ENCODE peak calls at places on chromosomes 1 and 21, in five cellular contexts. One of them, this sample, is unnamed.

GRCh38 chr1:169113613-169114119 is 7.2 kb downstream of the ATP1B1 start:
- DNase-seq in RWPE1: peak; percentile 90
- DNase-seq in pancreas: peak; percentile 24
- DNase-seq in mucosa of descending colon: no peak
- DNase-seq in left lung: no peak
- DNase-seq in this sample: peak; percentile 96

GRCh38 chr1:246300653-246301549 is 206.2 kb downstream of the SMYD3 start:
- DNase-seq in pancreas: no peak
- DNase-seq in mucosa of descending colon: no peak
- DNase-seq in left lung: no peak
- DNase-seq in RWPE1: no peak
- DNase-seq in this sample: no peak

GRCh38 chr1:96683931-96684330 is 37.7 kb upstream of the PTBP2 start:
- DNase-seq in left lung: no peak
- DNase-seq in pancreas: no peak
- DNase-seq in mucosa of descending colon: no peak
- DNase-seq in RWPE1: no peak
- DNase-seq in this sample: no peak

GRCh38 chr1:86503477-86504129 is 34.9 kb downstream of the CLCA1 start:
- DNase-seq in left lung: peak; percentile 82
- DNase-seq in RWPE1: no peak
- DNase-seq in pancreas: no peak
- DNase-seq in mucosa of descending colon: peak; percentile 37
- DNase-seq in this sample: no peak

GRCh38 chr1:112803906-112804762 is 89.0 kb upstream of the PPM1J start:
- DNase-seq in RWPE1: peak; percentile 81
- DNase-seq in left lung: peak; percentile 86
- DNase-seq in pancreas: peak; percentile 93
- DNase-seq in mucosa of descending colon: peak; percentile 81
- DNase-seq in this sample: peak; percentile 58

GRCh38 chr1:228443395-228443794 is 26.7 kb upstream of the TRIM17 start:
- DNase-seq in mucosa of descending colon: no peak
- DNase-seq in RWPE1: no peak
- DNase-seq in pancreas: no peak
- DNase-seq in left lung: no peak
- DNase-seq in this sample: no peak

GRCh38 chr1:9670085-9670484 is 18.6 kb downstream of the PIK3CD start:
- DNase-seq in left lung: no peak
- DNase-seq in RWPE1: no peak
- DNase-seq in pancreas: no peak
- DNase-seq in mucosa of descending colon: no peak
- DNase-seq in this sample: no peak

GRCh38 chr1:155812878-155813277 is 44.1 kb downstream of the GON4L start:
- DNase-seq in pancreas: no peak
- DNase-seq in mucosa of descending colon: no peak
- DNase-seq in left lung: no peak
- DNase-seq in RWPE1: no peak
- DNase-seq in this sample: no peak

GRCh38 chr21:28337319-28337718 is 655.4 kb downstream of the LTN1 start:
- DNase-seq in mucosa of descending colon: no peak
- DNase-seq in RWPE1: peak; percentile 20
- DNase-seq in pancreas: no peak
- DNase-seq in left lung: no peak
- DNase-seq in this sample: peak; percentile 61

GRCh38 chr1:64854674-64855073 is 109.8 kb downstream of the RAVER2 start:
- DNase-seq in pancreas: no peak
- DNase-seq in mucosa of descending colon: no peak
- DNase-seq in left lung: no peak
- DNase-seq in RWPE1: no peak
- DNase-seq in this sample: no peak

GRCh38 chr1:20265243-20265642 is 25.4 kb upstream of the VWA5B1 start:
- DNase-seq in RWPE1: no peak
- DNase-seq in left lung: no peak
- DNase-seq in pancreas: no peak
- DNase-seq in mucosa of descending colon: peak; percentile 58
- DNase-seq in this sample: no peak

GRCh38 chr1:201089621-201090020 is 22.6 kb downstream of the CACNA1S start:
- DNase-seq in mucosa of descending colon: no peak
- DNase-seq in RWPE1: no peak
- DNase-seq in left lung: no peak
- DNase-seq in pancreas: no peak
- DNase-seq in this sample: peak; percentile 50

GRCh38 chr1:50930965-50931737 is 28.9 kb downstream of the FAF1 start:
- DNase-seq in RWPE1: no peak
- DNase-seq in mucosa of descending colon: no peak
- DNase-seq in pancreas: no peak
- DNase-seq in left lung: no peak
- DNase-seq in this sample: no peak

GRCh38 chr1:101235696-101236545 is 898 bp upstream of the S1PR1 start:
- DNase-seq in mucosa of descending colon: peak; percentile 25
- DNase-seq in pancreas: peak; percentile 75
- DNase-seq in RWPE1: peak; percentile 20
- DNase-seq in left lung: peak; percentile 87
- DNase-seq in this sample: peak; percentile 40

GRCh38 chr1:40508375-40509341 is at the start of gene EXO5:
- DNase-seq in left lung: peak; percentile 98
- DNase-seq in pancreas: peak; percentile 92
- DNase-seq in mucosa of descending colon: peak; percentile 87
- DNase-seq in RWPE1: peak; percentile 58
- DNase-seq in this sample: peak; percentile 46
- TF ChIP-seq CTCF in left lung: no peak
- TF ChIP-seq CTCF in pancreas: no peak
- TF ChIP-seq CTCF in mucosa of descending colon: no peak
- TF ChIP-seq CTCF in RWPE1: no peak
- TF ChIP-seq CTCF in this sample: no peak

DNA sequence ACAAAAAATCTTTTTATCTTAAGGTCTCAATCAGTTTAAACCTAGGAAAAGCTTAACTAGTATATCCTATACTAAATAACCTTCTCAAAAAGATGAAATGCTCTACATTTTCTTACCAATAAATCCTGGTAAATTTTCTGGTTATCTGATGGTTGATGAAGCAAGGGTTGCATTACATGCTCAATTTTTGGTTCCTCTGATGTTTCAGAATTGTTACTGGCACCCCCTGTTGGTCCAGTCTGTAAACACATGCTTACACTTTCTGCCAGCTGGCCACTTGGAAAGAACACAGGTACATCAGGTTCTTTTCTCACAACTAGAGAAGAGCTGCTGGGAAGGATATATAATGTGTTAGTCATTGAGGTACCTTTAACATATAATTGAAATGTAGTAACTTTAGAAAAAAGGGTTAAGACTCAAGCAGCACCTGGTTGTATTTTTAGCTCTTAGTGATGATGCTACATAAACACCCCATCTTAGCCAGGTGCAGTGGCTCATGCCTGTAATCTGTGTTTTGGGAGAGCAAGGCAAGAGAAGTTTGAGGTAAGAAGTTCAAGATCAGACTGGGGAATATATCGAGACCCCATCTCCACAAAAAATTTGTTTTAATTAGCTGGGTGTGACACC is 30.9 kb upstream of the TAL1 start:
- DNase-seq in pancreas: no peak
- DNase-seq in RWPE1: peak; percentile 45
- DNase-seq in left lung: no peak
- DNase-seq in mucosa of descending colon: peak; percentile 80
- DNase-seq in this sample: peak; percentile 51
- TF ChIP-seq CTCF in pancreas: peak; percentile 52
- TF ChIP-seq CTCF in RWPE1: peak; percentile 66
- TF ChIP-seq CTCF in left lung: peak; percentile 61
- TF ChIP-seq CTCF in mucosa of descending colon: no peak
- TF ChIP-seq CTCF in this sample: peak; percentile 57

GRCh38 chr1:25797939-25798338 is 2.1 kb upstream of the SELENON start:
- DNase-seq in left lung: peak; percentile 58
- DNase-seq in pancreas: peak; percentile 78
- DNase-seq in mucosa of descending colon: no peak
- DNase-seq in RWPE1: no peak
- DNase-seq in this sample: peak; percentile 11
- TF ChIP-seq CTCF in left lung: peak; percentile 22
- TF ChIP-seq CTCF in pancreas: peak; percentile 15
- TF ChIP-seq CTCF in mucosa of descending colon: peak; percentile 29
- TF ChIP-seq CTCF in RWPE1: no peak
- TF ChIP-seq CTCF in this sample: peak; percentile 79

DNA sequence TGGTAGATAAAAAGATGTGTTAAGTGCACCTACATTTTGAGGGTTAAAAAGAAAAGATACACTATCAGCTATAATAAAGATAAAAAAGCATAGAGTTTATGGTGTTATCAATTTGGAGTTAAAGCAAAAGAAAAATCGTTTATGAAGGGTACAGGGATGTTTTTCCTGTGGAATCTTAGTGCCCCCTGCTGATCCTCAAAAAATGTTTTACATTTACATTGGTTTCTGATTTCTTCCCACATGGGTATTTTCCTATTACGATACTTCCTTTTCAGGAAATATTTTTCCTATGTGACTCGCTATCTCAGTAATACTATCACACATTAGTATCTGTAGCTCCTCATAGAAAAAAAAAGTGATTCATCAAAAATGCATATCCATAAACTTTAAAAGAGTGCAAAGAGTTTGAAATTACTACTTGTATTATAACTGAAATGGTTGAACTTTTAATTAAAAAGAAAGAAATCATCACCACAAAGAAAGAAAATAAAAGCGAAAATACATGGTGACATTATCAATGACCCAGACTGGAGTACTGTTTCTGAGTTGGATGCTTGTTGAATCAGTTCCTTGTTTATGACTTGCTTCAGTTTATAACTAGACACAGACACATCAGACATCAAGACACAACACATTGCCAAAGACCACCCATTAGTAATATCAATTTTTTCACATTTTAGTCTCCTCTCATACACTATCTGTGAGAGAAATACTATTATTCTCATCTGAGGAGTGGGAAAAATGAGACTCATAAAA is 293.2 kb downstream of the MRPL39 start:
- DNase-seq in pancreas: no peak
- DNase-seq in mucosa of descending colon: no peak
- DNase-seq in RWPE1: peak; percentile 4
- DNase-seq in left lung: no peak
- DNase-seq in this sample: no peak
- TF ChIP-seq CTCF in pancreas: no peak
- TF ChIP-seq CTCF in mucosa of descending colon: no peak
- TF ChIP-seq CTCF in RWPE1: peak; percentile 14
- TF ChIP-seq CTCF in left lung: peak; percentile 28
- TF ChIP-seq CTCF in this sample: no peak

DNA sequence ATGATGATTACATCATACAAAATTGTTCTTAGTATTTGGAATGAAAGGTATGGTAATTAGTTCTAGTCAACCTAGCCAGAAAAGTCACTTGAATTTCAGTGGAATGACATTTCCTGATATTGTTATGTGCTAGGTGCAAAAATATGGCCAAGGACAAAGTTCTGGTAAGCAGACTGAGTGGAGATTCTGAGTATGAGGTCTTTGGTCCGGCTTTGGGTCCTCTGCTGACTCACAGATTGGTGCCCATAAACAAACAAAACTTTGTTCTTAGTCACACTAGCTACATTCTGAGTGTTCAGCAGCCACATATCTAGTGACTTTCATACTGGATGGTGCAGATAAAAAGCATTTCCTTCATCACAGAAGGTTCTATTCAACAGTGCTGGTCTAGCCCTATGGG is 206.1 kb downstream of the ZNF648 start:
- DNase-seq in mucosa of descending colon: no peak
- DNase-seq in RWPE1: no peak
- DNase-seq in pancreas: no peak
- DNase-seq in left lung: no peak
- DNase-seq in this sample: peak; percentile 9
- TF ChIP-seq CTCF in mucosa of descending colon: no peak
- TF ChIP-seq CTCF in RWPE1: no peak
- TF ChIP-seq CTCF in pancreas: no peak
- TF ChIP-seq CTCF in left lung: no peak
- TF ChIP-seq CTCF in this sample: no peak

GRCh38 chr1:52368383-52369172 is 2.6 kb upstream of the CC2D1B start:
- DNase-seq in mucosa of descending colon: peak; percentile 73
- DNase-seq in RWPE1: peak; percentile 55
- DNase-seq in pancreas: peak; percentile 89
- DNase-seq in left lung: peak; percentile 92
- DNase-seq in this sample: peak; percentile 91
- TF ChIP-seq CTCF in mucosa of descending colon: no peak
- TF ChIP-seq CTCF in RWPE1: peak; percentile 44
- TF ChIP-seq CTCF in pancreas: no peak
- TF ChIP-seq CTCF in left lung: no peak
- TF ChIP-seq CTCF in this sample: peak; percentile 27

DNA sequence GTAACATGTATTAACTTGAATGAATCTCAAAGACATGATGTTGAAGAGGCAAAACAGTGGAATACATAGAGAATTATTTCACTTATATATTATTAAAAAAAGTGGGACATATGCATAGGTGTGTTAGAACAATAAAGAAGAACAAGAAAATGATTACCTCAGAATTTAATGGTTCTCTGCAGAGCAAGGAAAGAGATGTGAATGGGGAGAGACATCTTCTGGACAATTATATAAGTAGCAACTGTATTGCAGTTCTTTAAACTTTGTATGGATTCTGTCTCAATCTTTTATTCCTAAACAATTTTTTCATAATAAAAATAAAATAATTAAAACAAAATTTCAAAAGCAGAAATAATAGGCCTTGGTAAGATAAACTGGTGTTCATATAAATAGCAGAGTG is 674.9 kb upstream of the ADGRL4 start:
- DNase-seq in mucosa of descending colon: no peak
- DNase-seq in left lung: no peak
- DNase-seq in RWPE1: no peak
- DNase-seq in pancreas: no peak
- DNase-seq in this sample: no peak
- TF ChIP-seq CTCF in mucosa of descending colon: no peak
- TF ChIP-seq CTCF in left lung: no peak
- TF ChIP-seq CTCF in RWPE1: no peak
- TF ChIP-seq CTCF in pancreas: no peak
- TF ChIP-seq CTCF in this sample: no peak

DNA sequence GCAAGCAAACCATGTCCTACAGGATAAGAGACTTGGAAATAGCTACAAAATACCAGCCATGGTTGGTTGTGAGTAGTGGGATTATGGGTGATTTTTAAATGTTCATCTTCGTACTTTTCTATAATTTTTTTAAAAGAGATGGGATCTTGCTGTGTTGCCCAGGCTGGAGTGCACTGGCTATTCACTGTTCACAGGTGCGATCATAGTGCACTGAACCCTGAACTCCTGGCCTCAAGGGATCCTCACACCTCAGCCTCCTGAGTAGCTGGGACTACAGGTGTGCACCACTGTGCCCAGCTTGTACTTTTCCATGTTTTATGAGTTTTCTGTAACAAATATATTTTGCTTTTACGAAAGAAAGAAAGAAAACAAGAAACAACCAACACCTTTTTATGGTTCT is 224.2 kb downstream of the FOXD2 start:
- DNase-seq in left lung: no peak
- DNase-seq in mucosa of descending colon: no peak
- DNase-seq in RWPE1: no peak
- DNase-seq in pancreas: no peak
- DNase-seq in this sample: no peak
- TF ChIP-seq CTCF in left lung: no peak
- TF ChIP-seq CTCF in mucosa of descending colon: no peak
- TF ChIP-seq CTCF in RWPE1: no peak
- TF ChIP-seq CTCF in pancreas: no peak
- TF ChIP-seq CTCF in this sample: no peak

GRCh38 chr1:21451981-21452411 is 12.1 kb downstream of the NBPF3 start:
- DNase-seq in pancreas: no peak
- DNase-seq in left lung: no peak
- DNase-seq in RWPE1: no peak
- DNase-seq in mucosa of descending colon: no peak
- DNase-seq in this sample: no peak
- TF ChIP-seq CTCF in pancreas: no peak
- TF ChIP-seq CTCF in left lung: no peak
- TF ChIP-seq CTCF in RWPE1: no peak
- TF ChIP-seq CTCF in mucosa of descending colon: no peak
- TF ChIP-seq CTCF in this sample: no peak